ENCODE peak calls at places on chromosomes 1 and 21, in five cellular contexts. R is left lung; H is left ventricle myocardium superior; T is NCI-H510A treated with DMSO at 0.1 percent for 48 hours; G is naive thymus-derived CD8-positive, alpha-beta T cell. Y is an unnamed sample.

GRCh38 chr21:35840197-35840799 is 220.0 kb downstream of the SETD4 start:
- DNase-seq in R (peak), H (peak), T (peak), G (peak), Y (peak)

GRCh38 chr1:84166797-84167196 is 22.7 kb downstream of the PRKACB start:
- DNase-seq in R (no peak), H (no peak), T (no peak), G (no peak), Y (no peak)

GRCh38 chr1:241736387-241736786 is 84.3 kb downstream of the WDR64 start:
- DNase-seq in R (no peak), H (no peak), T (no peak), G (no peak), Y (no peak)

GRCh38 chr1:1124786-1125642 is 9.1 kb upstream of the C1orf159 start:
- DNase-seq in R (no peak), H (no peak), T (no peak), G (no peak), Y (no peak)

GRCh38 chr1:47438321-47439150 is 692 bp downstream of the FOXD2 start:
- DNase-seq in R (no peak), H (no peak), T (no peak), G (peak), Y (no peak)

GRCh38 chr1:1758059-1758621 is 20.1 kb downstream of the NADK start:
- DNase-seq in R (no peak), H (no peak), T (no peak), G (no peak), Y (no peak)

GRCh38 chr1:14095001-14095400 is 395.0 kb downstream of the PRDM2 start:
- DNase-seq in R (no peak), H (no peak), T (peak), G (no peak), Y (no peak)

GRCh38 chr1:30916296-30916695 is 7.7 kb upstream of the SDC3 start:
- DNase-seq in R (no peak), H (no peak), T (no peak), G (no peak), Y (no peak)

GRCh38 chr1:63980706-63981407 is 207.0 kb downstream of the ROR1 start:
- DNase-seq in R (no peak), H (no peak), T (peak), G (no peak), Y (no peak)

GRCh38 chr21:33047231-33047630 is 21.5 kb downstream of the OLIG2 start:
- DNase-seq in R (no peak), H (no peak), T (no peak), G (no peak), Y (no peak)

GRCh38 chr21:28215214-28215954 is 777.3 kb downstream of the LTN1 start:
- DNase-seq in R (no peak), H (peak), T (no peak), G (no peak), Y (no peak)

GRCh38 chr1:240149488-240150094 is 57.9 kb downstream of the FMN2 start:
- DNase-seq in R (no peak), H (no peak), T (peak), G (no peak), Y (no peak)

GRCh38 chr1:51504806-51505525 is 14.1 kb downstream of the EPS15 start:
- DNase-seq in R (no peak), H (no peak), T (no peak), G (no peak), Y (no peak)

GRCh38 chr1:245485996-245486395 is 331.2 kb downstream of the KIF26B start:
- DNase-seq in R (no peak), H (no peak), T (no peak), G (no peak), Y (no peak)

GRCh38 chr1:12601690-12602632 is 16.0 kb downstream of the DHRS3 start:
- DNase-seq in R (peak), H (peak), T (no peak), G (no peak), Y (no peak)

GRCh38 chr1:217389895-217390294 is 241.0 kb downstream of the GPATCH2 start:
- DNase-seq in R (no peak), H (no peak), T (no peak), G (no peak), Y (no peak)

GRCh38 chr21:35291963-35292627 is 243.0 kb upstream of the RUNX1 start:
- DNase-seq in R (no peak), H (no peak), T (peak), G (no peak), Y (no peak)

Y was measured in CD4-positive, alpha-beta T cell.